ENCODE peak calls at places on chromosome 9, in nine cellular contexts. B is breast epithelium, H is spleen, L is suprapubic skin, I is stomach, P is A549, X is IMR-90, N is prostate gland, K is gastrocnemius medialis. C is an unnamed sample. For H3K4me1, the result is how much of the 10 kb centered on the place peaks cover.

GRCh38 chr9:122785269-122785668 is 3.5 kb upstream of the OR5C1 start:
- DNase-seq in B (no peak), H (no peak), L (no peak), I (no peak), P (no peak), X (peak), N (no peak), K (no peak), C (no peak)

GRCh38 chr9:91814681-91815212 is 135.3 kb downstream of the ROR2 start:
- DNase-seq in B (no peak), H (no peak), L (peak), I (no peak), P (no peak), X (no peak), N (no peak), K (no peak), C (no peak)

GRCh38 chr9:88799706-88800682 is 191.3 kb upstream of the S1PR3 start:
- DNase-seq in B (no peak), H (no peak), L (peak), I (no peak), P (no peak), X (no peak), N (no peak), K (no peak), C (no peak)

GRCh38 chr9:109264865-109265532 is 55.9 kb downstream of the EPB41L4B start:
- DNase-seq in B (peak), H (no peak), L (no peak), I (peak), P (no peak), X (no peak), N (peak), K (no peak), C (no peak)

GRCh38 chr9:76369583-76369982 is 24.6 kb downstream of the RFK start:
- DNase-seq in B (no peak), H (no peak), L (no peak), I (peak), P (no peak), X (peak), N (no peak), K (no peak), C (no peak)

GRCh38 chr9:125634040-125634717 is 72.8 kb downstream of the MAPKAP1 start:
- DNase-seq in B (no peak), H (no peak), L (no peak), I (no peak), P (no peak), X (peak), N (no peak), K (no peak), C (no peak)

GRCh38 chr9:34572092-34572491 is 17.4 kb downstream of the CNTFR start:
- DNase-seq in B (no peak), H (no peak), L (no peak), I (no peak), P (no peak), X (no peak), N (no peak), K (no peak), C (no peak)

GRCh38 chr9:124440786-124441185 is 9.5 kb upstream of the ADGRD2 start:
- DNase-seq in B (no peak), H (peak), L (no peak), I (no peak), P (no peak), X (no peak), N (no peak), K (no peak), C (no peak)

GRCh38 chr9:8718121-8718725 is 918.6 kb upstream of the DMAC1 start:
- DNase-seq in B (no peak), H (no peak), L (no peak), I (no peak), P (no peak), X (peak), N (no peak), K (no peak), C (no peak)

GRCh38 chr9:35341585-35341984 is 148.3 kb upstream of the RUSC2 start:
- DNase-seq in B (no peak), H (no peak), L (no peak), I (peak), P (no peak), X (peak), N (no peak), K (peak), C (no peak)

GRCh38 chr9:95239071-95239470 is 78.4 kb downstream of the FANCC start:
- DNase-seq in B (no peak), H (no peak), L (no peak), I (no peak), P (no peak), X (no peak), N (no peak), K (no peak), C (peak)

GRCh38 chr9:32869404-32869803 is 86.1 kb downstream of the TMEM215 start:
- DNase-seq in B (no peak), H (no peak), L (no peak), I (no peak), P (no peak), X (no peak), N (no peak), K (no peak), C (no peak)

GRCh38 chr9:105713939-105714331 is 19.6 kb downstream of the TMEM38B start:
- DNase-seq in B (no peak), H (no peak), L (no peak), I (no peak), P (no peak), X (no peak), N (no peak), K (no peak), C (no peak)

GRCh38 chr9:228929-229695 is 14.4 kb downstream of the DOCK8 start:
- DNase-seq in B (no peak), H (no peak), L (no peak), I (no peak), P (no peak), X (no peak), N (no peak), K (no peak), C (no peak)

GRCh38 chr9:20835364-20836286 is 151.6 kb downstream of the FOCAD start:
- DNase-seq in B (no peak), H (no peak), L (no peak), I (no peak), P (no peak), X (peak), N (no peak), K (no peak), C (no peak)

GRCh38 chr9:108182950-108183381 is 672.8 kb downstream of the ACTL7B start:
- DNase-seq in B (no peak), H (no peak), L (no peak), I (no peak), P (no peak), X (peak), N (no peak), K (no peak), C (peak)

GRCh38 chr9:87120610-87121009 is 173.3 kb upstream of the GAS1 start:
- DNase-seq in B (no peak), H (no peak), L (no peak), I (no peak), P (no peak), X (no peak), N (peak), K (no peak), C (no peak)

GRCh38 chr9:127968046-127968445 is 12.7 kb downstream of the EEIG1 start:
- DNase-seq in B (no peak), H (peak), L (no peak), I (peak), P (peak), X (peak), N (no peak), K (peak), C (no peak)

GRCh38 chr9:70607926-70608325 is 193.5 kb upstream of the KLF9 start:
- DNase-seq in B (no peak), H (no peak), L (no peak), I (no peak), P (no peak), X (no peak), N (no peak), K (no peak), C (peak)

GRCh38 chr9:6449645-6450044 is 36.6 kb downstream of the UHRF2 start:
- DNase-seq in B (no peak), H (no peak), L (no peak), I (no peak), P (no peak), X (no peak), N (no peak), K (no peak), C (no peak)

GRCh38 chr9:125240649-125240999 is 519 bp downstream of the HSPA5 start:
- DNase-seq in B (peak), H (no peak), L (no peak), I (peak), P (no peak), X (no peak), N (no peak), K (peak), C (no peak)

GRCh38 chr9:79709945-79710674 is 138.3 kb downstream of the TLE4 start:
- DNase-seq in B (no peak), H (no peak), L (no peak), I (no peak), P (no peak), X (no peak), N (no peak), K (no peak), C (no peak)

GRCh38 chr9:100485196-100485595 is 12.2 kb downstream of the TMEFF1 start:
- DNase-seq in B (no peak), H (no peak), L (no peak), I (no peak), P (no peak), X (no peak), N (no peak), K (no peak), C (no peak)

GRCh38 chr9:35295369-35296036 is 133.7 kb downstream of the UNC13B start:
- DNase-seq in B (no peak), H (no peak), L (no peak), I (no peak), P (no peak), X (no peak), N (no peak), K (no peak), C (no peak)

GRCh38 chr9:98074119-98074990 is 17.8 kb downstream of the NANS start:
- DNase-seq in B (peak), H (peak), L (no peak), I (peak), P (peak), X (peak), N (peak), K (peak), C (no peak)

GRCh38 chr9:26313108-26313507 is 579.5 kb downstream of the CAAP1 start:
- DNase-seq in B (no peak), H (no peak), L (no peak), I (no peak), P (no peak), X (no peak), N (no peak), K (no peak), C (no peak)

GRCh38 chr9:16701347-16701746 is 169.1 kb downstream of the BNC2 start:
- DNase-seq in B (no peak), H (no peak), L (no peak), I (no peak), P (no peak), X (no peak), N (no peak), K (no peak), C (no peak)
- H3K4me1 ChIP-seq in B (under half), H (under half), L (under half), I (under half), P (half or more), X (under half), N (under half), K (under half), C (half or more)

DNA sequence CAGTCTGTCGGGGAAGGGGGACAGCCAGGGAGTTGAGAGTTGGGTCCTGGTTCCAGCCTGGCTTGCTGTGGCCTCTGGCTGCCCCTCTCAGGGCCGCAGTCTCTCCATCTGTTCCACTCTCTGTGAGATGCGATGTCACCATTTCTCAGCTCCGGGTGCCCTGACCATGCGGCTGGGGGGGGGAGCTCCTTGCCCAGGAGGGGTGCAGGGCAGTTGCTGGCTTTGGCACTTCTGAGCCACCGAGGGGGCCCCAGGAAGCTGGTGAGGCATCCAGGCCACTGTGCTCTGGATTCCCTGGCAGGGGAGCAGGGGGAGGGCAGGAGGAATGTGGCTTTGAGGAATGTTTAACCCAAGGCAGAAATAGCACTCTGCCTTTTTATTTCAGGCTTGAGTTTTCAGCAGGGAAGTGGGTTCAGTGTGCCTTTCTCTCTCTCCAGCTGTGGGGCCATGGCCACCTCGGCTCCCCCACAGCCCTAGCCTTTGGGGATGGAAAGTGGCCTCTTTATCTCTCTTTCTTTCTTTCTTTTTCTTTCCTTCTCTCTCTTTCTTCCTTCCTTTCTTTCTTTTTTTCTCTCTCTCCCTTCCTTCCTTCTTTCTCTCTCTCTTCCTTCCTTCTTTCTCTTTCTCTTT is 11.0 kb downstream of the NCS1 start:
- DNase-seq in B (no peak), H (no peak), L (no peak), I (no peak), P (peak), X (peak), N (no peak), K (no peak), C (no peak)
- TF ChIP-seq POLR2A in B (no peak), H (no peak), L (no peak), I (no peak), P (no peak), X (no peak), N (no peak), K (no peak), C (no peak)

DNA sequence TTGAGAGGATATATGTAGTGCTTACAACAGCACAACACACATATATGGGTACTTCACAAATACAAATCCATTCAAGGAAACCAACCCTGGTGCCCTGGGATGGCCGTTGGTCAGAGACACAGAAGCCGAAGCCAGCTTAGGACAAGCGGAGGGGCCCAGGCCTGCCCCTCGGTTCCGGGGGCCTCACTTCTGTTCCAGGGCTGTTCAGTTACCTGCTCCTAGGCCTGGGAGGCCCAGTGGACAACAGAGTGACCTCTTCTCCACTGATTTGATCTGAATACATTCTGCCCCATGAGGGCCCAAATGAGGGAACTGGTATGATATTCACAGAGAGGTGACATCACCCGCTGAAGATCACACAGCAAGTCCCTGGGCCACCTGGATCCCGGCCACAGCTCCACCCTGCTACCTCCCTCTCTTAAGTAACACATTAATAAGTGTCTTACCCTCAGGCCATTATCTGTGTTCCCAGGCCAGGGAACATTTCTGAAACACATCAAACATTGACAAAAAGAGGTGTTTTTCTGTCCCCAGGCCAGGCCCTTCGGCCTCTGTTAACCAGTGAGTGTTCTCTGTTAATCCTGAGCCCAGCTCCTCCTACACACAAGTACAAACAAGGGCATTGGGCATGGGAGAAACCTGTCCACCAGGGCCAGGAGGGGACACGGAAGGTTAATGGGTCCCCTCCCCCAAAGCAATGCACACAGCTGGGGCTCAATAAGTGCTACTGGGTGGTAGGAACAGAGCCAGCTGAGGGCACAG is 4.5 kb upstream of the GRHPR start:
- DNase-seq in B (no peak), H (peak), L (no peak), I (no peak), P (no peak), X (no peak), N (no peak), K (no peak), C (no peak)
- H3K27ac ChIP-seq in B (peak), H (no peak), L (no peak), I (no peak), P (peak), X (no peak), N (no peak), K (no peak), C (no peak)

GRCh38 chr9:121280715-121281613 is 13.0 kb downstream of the GSN start:
- DNase-seq in B (no peak), H (no peak), L (peak), I (no peak), P (no peak), X (no peak), N (no peak), K (no peak), C (no peak)
- H3K4me1 ChIP-seq in B (half or more), H (under half), L (half or more), I (half or more), P (half or more), X (under half), N (under half), K (half or more), C (half or more)

C was measured in esophagus muscularis mucosa.